ENCODE peak calls at places on chromosomes 3 and 15, in eight cellular contexts. One of them, this sample, is unnamed.

GRCh38 chr3:69871256-69871655 is 128.3 kb upstream of the SAMMSON start:
- DNase-seq in nucleus accumbens: no peak
- DNase-seq in left cardiac atrium: no peak
- DNase-seq in suprapubic skin: no peak
- DNase-seq in GM06990: no peak
- DNase-seq in amniotic stem cell: no peak
- DNase-seq in activated CD8-positive, alpha-beta T cell treated with anti-CD3 and anti-CD28 coated beads, Interleukin-2, amount 10 ng/mL, durations not matched to agents 7 days and 5 days: no peak
- DNase-seq in upper lobe of left lung: no peak
- DNase-seq in this sample: no peak

GRCh38 chr3:43870110-43870509 is 179.4 kb downstream of the ABHD5 start:
- DNase-seq in nucleus accumbens: no peak
- DNase-seq in left cardiac atrium: no peak
- DNase-seq in suprapubic skin: no peak
- DNase-seq in GM06990: no peak
- DNase-seq in amniotic stem cell: peak
- DNase-seq in activated CD8-positive, alpha-beta T cell treated with anti-CD3 and anti-CD28 coated beads, Interleukin-2, amount 10 ng/mL, durations not matched to agents 7 days and 5 days: no peak
- DNase-seq in upper lobe of left lung: no peak
- DNase-seq in this sample: peak

GRCh38 chr15:50828610-50829206 is 63.2 kb upstream of the SPPL2A start:
- DNase-seq in nucleus accumbens: no peak
- DNase-seq in left cardiac atrium: peak
- DNase-seq in suprapubic skin: no peak
- DNase-seq in GM06990: no peak
- DNase-seq in amniotic stem cell: peak
- DNase-seq in activated CD8-positive, alpha-beta T cell treated with anti-CD3 and anti-CD28 coated beads, Interleukin-2, amount 10 ng/mL, durations not matched to agents 7 days and 5 days: no peak
- DNase-seq in upper lobe of left lung: no peak
- DNase-seq in this sample: peak

GRCh38 chr3:180981912-180982311 is 7.6 kb downstream of the DNAJC19 start:
- DNase-seq in nucleus accumbens: no peak
- DNase-seq in left cardiac atrium: no peak
- DNase-seq in suprapubic skin: no peak
- DNase-seq in GM06990: no peak
- DNase-seq in amniotic stem cell: no peak
- DNase-seq in activated CD8-positive, alpha-beta T cell treated with anti-CD3 and anti-CD28 coated beads, Interleukin-2, amount 10 ng/mL, durations not matched to agents 7 days and 5 days: no peak
- DNase-seq in upper lobe of left lung: no peak
- DNase-seq in this sample: no peak

GRCh38 chr3:149245738-149246451 is 24.3 kb upstream of the CP start:
- DNase-seq in nucleus accumbens: no peak
- DNase-seq in left cardiac atrium: no peak
- DNase-seq in suprapubic skin: no peak
- DNase-seq in GM06990: peak
- DNase-seq in amniotic stem cell: peak
- DNase-seq in activated CD8-positive, alpha-beta T cell treated with anti-CD3 and anti-CD28 coated beads, Interleukin-2, amount 10 ng/mL, durations not matched to agents 7 days and 5 days: no peak
- DNase-seq in upper lobe of left lung: no peak
- DNase-seq in this sample: peak

GRCh38 chr15:74413350-74414080 is 20.2 kb downstream of the SEMA7A start:
- DNase-seq in nucleus accumbens: no peak
- DNase-seq in left cardiac atrium: no peak
- DNase-seq in suprapubic skin: no peak
- DNase-seq in GM06990: no peak
- DNase-seq in amniotic stem cell: no peak
- DNase-seq in activated CD8-positive, alpha-beta T cell treated with anti-CD3 and anti-CD28 coated beads, Interleukin-2, amount 10 ng/mL, durations not matched to agents 7 days and 5 days: no peak
- DNase-seq in upper lobe of left lung: no peak
- DNase-seq in this sample: no peak

GRCh38 chr15:85838655-85839054 is 43.9 kb upstream of the KLHL25 start:
- DNase-seq in nucleus accumbens: no peak
- DNase-seq in left cardiac atrium: no peak
- DNase-seq in suprapubic skin: peak
- DNase-seq in GM06990: no peak
- DNase-seq in amniotic stem cell: no peak
- DNase-seq in activated CD8-positive, alpha-beta T cell treated with anti-CD3 and anti-CD28 coated beads, Interleukin-2, amount 10 ng/mL, durations not matched to agents 7 days and 5 days: no peak
- DNase-seq in upper lobe of left lung: no peak
- DNase-seq in this sample: no peak

GRCh38 chr3:27532931-27533607 is 48.9 kb upstream of the SLC4A7 start:
- DNase-seq in nucleus accumbens: no peak
- DNase-seq in left cardiac atrium: no peak
- DNase-seq in suprapubic skin: no peak
- DNase-seq in GM06990: no peak
- DNase-seq in amniotic stem cell: no peak
- DNase-seq in activated CD8-positive, alpha-beta T cell treated with anti-CD3 and anti-CD28 coated beads, Interleukin-2, amount 10 ng/mL, durations not matched to agents 7 days and 5 days: no peak
- DNase-seq in upper lobe of left lung: no peak
- DNase-seq in this sample: peak

GRCh38 chr3:175258763-175259162 is 399.6 kb downstream of the NAALADL2 start:
- DNase-seq in nucleus accumbens: no peak
- DNase-seq in left cardiac atrium: no peak
- DNase-seq in suprapubic skin: no peak
- DNase-seq in GM06990: no peak
- DNase-seq in amniotic stem cell: no peak
- DNase-seq in activated CD8-positive, alpha-beta T cell treated with anti-CD3 and anti-CD28 coated beads, Interleukin-2, amount 10 ng/mL, durations not matched to agents 7 days and 5 days: no peak
- DNase-seq in upper lobe of left lung: no peak
- DNase-seq in this sample: no peak

GRCh38 chr3:9316881-9317341 is 45.9 kb upstream of the THUMPD3 start:
- DNase-seq in nucleus accumbens: peak
- DNase-seq in left cardiac atrium: peak
- DNase-seq in suprapubic skin: no peak
- DNase-seq in GM06990: no peak
- DNase-seq in amniotic stem cell: no peak
- DNase-seq in activated CD8-positive, alpha-beta T cell treated with anti-CD3 and anti-CD28 coated beads, Interleukin-2, amount 10 ng/mL, durations not matched to agents 7 days and 5 days: no peak
- DNase-seq in upper lobe of left lung: no peak
- DNase-seq in this sample: peak

GRCh38 chr15:26842391-26842790 is 24.5 kb upstream of the GABRA5 start:
- DNase-seq in nucleus accumbens: no peak
- DNase-seq in left cardiac atrium: no peak
- DNase-seq in suprapubic skin: no peak
- DNase-seq in GM06990: no peak
- DNase-seq in amniotic stem cell: no peak
- DNase-seq in activated CD8-positive, alpha-beta T cell treated with anti-CD3 and anti-CD28 coated beads, Interleukin-2, amount 10 ng/mL, durations not matched to agents 7 days and 5 days: no peak
- DNase-seq in upper lobe of left lung: no peak
- DNase-seq in this sample: no peak

GRCh38 chr15:94066046-94066445 is 165.3 kb upstream of the MCTP2 start:
- DNase-seq in nucleus accumbens: no peak
- DNase-seq in left cardiac atrium: no peak
- DNase-seq in suprapubic skin: no peak
- DNase-seq in GM06990: no peak
- DNase-seq in amniotic stem cell: no peak
- DNase-seq in activated CD8-positive, alpha-beta T cell treated with anti-CD3 and anti-CD28 coated beads, Interleukin-2, amount 10 ng/mL, durations not matched to agents 7 days and 5 days: no peak
- DNase-seq in upper lobe of left lung: no peak
- DNase-seq in this sample: no peak

GRCh38 chr3:119257654-119258410 is 17.2 kb upstream of the B4GALT4 start:
- DNase-seq in nucleus accumbens: no peak
- DNase-seq in left cardiac atrium: no peak
- DNase-seq in suprapubic skin: no peak
- DNase-seq in GM06990: no peak
- DNase-seq in amniotic stem cell: no peak
- DNase-seq in activated CD8-positive, alpha-beta T cell treated with anti-CD3 and anti-CD28 coated beads, Interleukin-2, amount 10 ng/mL, durations not matched to agents 7 days and 5 days: no peak
- DNase-seq in upper lobe of left lung: no peak
- DNase-seq in this sample: no peak

GRCh38 chr15:47708116-47708515 is 9.2 kb upstream of the SEMA6D start:
- DNase-seq in nucleus accumbens: no peak
- DNase-seq in left cardiac atrium: no peak
- DNase-seq in suprapubic skin: no peak
- DNase-seq in GM06990: no peak
- DNase-seq in amniotic stem cell: no peak
- DNase-seq in activated CD8-positive, alpha-beta T cell treated with anti-CD3 and anti-CD28 coated beads, Interleukin-2, amount 10 ng/mL, durations not matched to agents 7 days and 5 days: no peak
- DNase-seq in upper lobe of left lung: no peak
- DNase-seq in this sample: no peak

GRCh38 chr3:46496745-46497555 is 826 bp upstream of the RTP3 start:
- DNase-seq in nucleus accumbens: no peak
- DNase-seq in left cardiac atrium: no peak
- DNase-seq in suprapubic skin: no peak
- DNase-seq in GM06990: no peak
- DNase-seq in amniotic stem cell: no peak
- DNase-seq in activated CD8-positive, alpha-beta T cell treated with anti-CD3 and anti-CD28 coated beads, Interleukin-2, amount 10 ng/mL, durations not matched to agents 7 days and 5 days: peak
- DNase-seq in upper lobe of left lung: no peak
- DNase-seq in this sample: no peak

GRCh38 chr15:62173215-62173614 is 8.1 kb upstream of the C2CD4B start:
- DNase-seq in nucleus accumbens: no peak
- DNase-seq in left cardiac atrium: peak
- DNase-seq in suprapubic skin: no peak
- DNase-seq in GM06990: no peak
- DNase-seq in amniotic stem cell: no peak
- DNase-seq in activated CD8-positive, alpha-beta T cell treated with anti-CD3 and anti-CD28 coated beads, Interleukin-2, amount 10 ng/mL, durations not matched to agents 7 days and 5 days: no peak
- DNase-seq in upper lobe of left lung: peak
- DNase-seq in this sample: no peak

GRCh38 chr15:40242216-40242599 is 3.3 kb downstream of the PAK6 start:
- DNase-seq in nucleus accumbens: no peak
- DNase-seq in left cardiac atrium: no peak
- DNase-seq in suprapubic skin: no peak
- DNase-seq in GM06990: no peak
- DNase-seq in amniotic stem cell: no peak
- DNase-seq in activated CD8-positive, alpha-beta T cell treated with anti-CD3 and anti-CD28 coated beads, Interleukin-2, amount 10 ng/mL, durations not matched to agents 7 days and 5 days: no peak
- DNase-seq in upper lobe of left lung: no peak
- DNase-seq in this sample: no peak

GRCh38 chr3:185089343-185089742 is 63.5 kb downstream of the C3orf70 start:
- DNase-seq in nucleus accumbens: no peak
- DNase-seq in left cardiac atrium: no peak
- DNase-seq in suprapubic skin: no peak
- DNase-seq in GM06990: no peak
- DNase-seq in amniotic stem cell: no peak
- DNase-seq in activated CD8-positive, alpha-beta T cell treated with anti-CD3 and anti-CD28 coated beads, Interleukin-2, amount 10 ng/mL, durations not matched to agents 7 days and 5 days: no peak
- DNase-seq in upper lobe of left lung: no peak
- DNase-seq in this sample: peak

GRCh38 chr15:66454143-66454542 is 43.4 kb downstream of the SNAPC5 start:
- DNase-seq in nucleus accumbens: no peak
- DNase-seq in left cardiac atrium: no peak
- DNase-seq in suprapubic skin: no peak
- DNase-seq in GM06990: no peak
- DNase-seq in amniotic stem cell: no peak
- DNase-seq in activated CD8-positive, alpha-beta T cell treated with anti-CD3 and anti-CD28 coated beads, Interleukin-2, amount 10 ng/mL, durations not matched to agents 7 days and 5 days: no peak
- DNase-seq in upper lobe of left lung: no peak
- DNase-seq in this sample: no peak

This sample was measured in kidney glomerular epithelial cell.